ENCODE peak calls at places on chromosomes 3 and 15, in four cellular contexts. J is small intestine, F is iPS-NIHi11, A is neuronal stem cell. P is an unnamed sample.

GRCh38 chr3:66812126-66812525 is 186.0 kb upstream of the KBTBD8 start:
- DNase-seq in J (no peak), A (no peak), F (no peak), P (no peak)

GRCh38 chr15:65896231-65896630 is 26.9 kb downstream of the RAB11A start:
- DNase-seq in A (no peak), F (no peak), J (no peak), P (no peak)

GRCh38 chr3:8482960-8483665 is 18.5 kb upstream of the LMCD1 start:
- DNase-seq in F (no peak), A (no peak), J (no peak), P (no peak)

GRCh38 chr3:69085543-69086132 is 901 bp downstream of the ARL6IP5 start:
- DNase-seq in A (no peak), J (no peak), F (no peak), P (no peak)

GRCh38 chr15:73930790-73931281 is 4.6 kb downstream of the LOXL1 start:
- DNase-seq in A (no peak), J (no peak), F (no peak), P (no peak)

GRCh38 chr3:177396707-177397106 is 199.4 kb upstream of the TBL1XR1 start:
- DNase-seq in J (peak), A (no peak), F (no peak), P (no peak)

GRCh38 chr15:48667701-48668100 is 22.2 kb upstream of the FBN1 start:
- DNase-seq in J (no peak), F (no peak), A (no peak), P (no peak)

GRCh38 chr3:16482194-16482769 is 31.2 kb downstream of the RFTN1 start:
- DNase-seq in A (no peak), F (no peak), J (no peak), P (no peak)

GRCh38 chr15:41876689-41877088 is 17.2 kb downstream of the SPTBN5 start:
- DNase-seq in J (no peak), F (no peak), A (no peak), P (no peak)

P was measured in NCI-H2107.